ENCODE peak calls at places on chromosomes 7 and 10, in five cellular contexts. G is upper lobe of left lung, F is psoas muscle, P is tibial nerve, N is hepatocyte. M is an unnamed sample.

GRCh38 chr10:101267336-101267735 is 38.1 kb upstream of the LBX1 start:
- DNase-seq in G (no peak), F (no peak), P (no peak), N (no peak), M (no peak)

GRCh38 chr7:90931996-90932912 is 332.0 kb upstream of the FZD1 start:
- DNase-seq in G (no peak), F (no peak), P (no peak), N (no peak), M (peak; percentile 13)

GRCh38 chr7:135519871-135520270 is 10.0 kb upstream of the CNOT4 start:
- DNase-seq in G (no peak), F (no peak), P (no peak), N (no peak), M (no peak)

GRCh38 chr10:92124524-92125168 is 166.2 kb downstream of the CPEB3 start:
- DNase-seq in G (no peak), F (no peak), P (no peak), N (peak; percentile 58), M (peak; percentile 95)

GRCh38 chr7:138239244-138239643 is 163.0 kb downstream of the AKR1D1 start:
- DNase-seq in G (no peak), F (no peak), P (no peak), N (no peak), M (no peak)

GRCh38 chr7:140533394-140533872 is 54.1 kb upstream of the MKRN1 start:
- DNase-seq in G (no peak), F (no peak), P (no peak), N (peak; percentile 41), M (peak; percentile 75)

GRCh38 chr7:147432068-147432467 is 1158.5 kb upstream of the C7orf33 start:
- DNase-seq in G (no peak), F (no peak), P (no peak), N (peak; percentile 29), M (peak; percentile 32)

GRCh38 chr7:117493460-117493859 is 13.6 kb downstream of the CFTR start:
- DNase-seq in G (no peak), F (no peak), P (no peak), N (no peak), M (no peak)

GRCh38 chr7:137474627-137475026 is 131.1 kb upstream of the PTN start:
- DNase-seq in G (no peak), F (no peak), P (no peak), N (no peak), M (no peak)

GRCh38 chr7:129886818-129887186 is 66.0 kb downstream of the UBE2H start:
- DNase-seq in G (no peak), F (no peak), P (no peak), N (no peak), M (no peak)

GRCh38 chr7:74272305-74273038 is 16.7 kb upstream of the CLIP2 start:
- DNase-seq in G (no peak), F (peak; percentile 84), P (peak; percentile 26), N (peak; percentile 75), M (peak; percentile 96)

GRCh38 chr10:130013263-130013937 is 49.3 kb upstream of the EBF3 start:
- DNase-seq in G (no peak), F (no peak), P (no peak), N (no peak), M (no peak)

DNA sequence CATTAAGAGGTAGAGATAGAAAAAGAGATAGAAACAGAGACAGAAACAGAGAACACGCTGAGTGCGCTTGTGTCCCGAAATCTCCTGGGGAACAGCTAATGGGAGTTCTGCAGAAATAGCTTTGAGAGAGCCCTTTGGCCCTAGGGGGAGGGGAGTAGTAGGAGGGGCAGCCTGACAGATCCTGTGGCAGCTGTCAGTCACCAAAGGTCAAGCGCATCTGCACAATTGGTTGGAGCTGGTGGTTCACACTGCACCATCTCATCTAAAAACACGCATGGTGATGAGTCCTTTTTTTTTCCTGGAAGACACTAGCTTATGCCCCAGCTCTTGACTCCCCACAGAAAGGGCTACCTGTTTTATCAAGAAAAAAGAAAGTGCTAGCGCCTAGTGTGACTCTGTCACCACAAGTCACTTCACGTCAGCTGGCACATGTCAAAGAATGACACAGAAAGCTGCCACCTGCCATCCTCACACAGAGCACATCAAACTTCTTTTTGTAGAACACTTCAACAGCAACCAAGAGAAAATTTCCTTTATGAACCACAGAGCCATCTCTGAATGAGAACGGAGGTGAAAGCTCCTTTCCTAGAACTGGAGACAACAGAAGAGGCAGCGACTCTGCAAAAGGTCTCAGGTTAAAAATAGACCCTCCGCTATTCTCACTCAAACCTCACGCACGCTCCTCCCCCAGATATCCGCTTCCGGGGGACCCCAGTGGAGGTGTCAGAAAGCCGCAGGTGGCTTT is 125.7 kb downstream of the GFRA1 start:
- DNase-seq in G (no peak), F (no peak), P (no peak), N (no peak), M (no peak)
- H3K4me3 ChIP-seq in G (no peak overlapping the region), F (no peak overlapping the region), P (no peak overlapping the region), N (no peak overlapping the region), M (no peak overlapping the region)

GRCh38 chr7:47100148-47100547 is 481.8 kb downstream of the TNS3 start:
- DNase-seq in G (no peak), F (no peak), P (no peak), N (no peak), M (no peak)

GRCh38 chr7:47104206-47104549 is 477.7 kb downstream of the TNS3 start:
- DNase-seq in G (no peak), F (no peak), P (no peak), N (no peak), M (no peak)

GRCh38 chr7:47103498-47104205 is 478.3 kb downstream of the TNS3 start:
- DNase-seq in G (peak; percentile 41), F (no peak), P (no peak), N (no peak), M (no peak)

GRCh38 chr7:47102442-47102841 is 479.5 kb downstream of the TNS3 start:
- DNase-seq in G (no peak), F (no peak), P (no peak), N (no peak), M (no peak)

GRCh38 chr7:47100815-47101435 is 481.0 kb downstream of the TNS3 start:
- DNase-seq in G (no peak), F (no peak), P (no peak), N (peak; percentile 71), M (peak; percentile 69)
- TF ChIP-seq CTCF in G (peak; percentile 41), F (no peak), P (no peak), N (peak; percentile 52), M (peak; percentile 73)

GRCh38 chr10:90856261-90856660 is 1.6 kb downstream of the HTR7 start:
- DNase-seq in G (no peak), F (no peak), P (no peak), N (no peak), M (peak; percentile 46)
- H3K4me3 ChIP-seq in G (no peak overlapping the region), F (peak overlapping the region; percentile 69), P (no peak overlapping the region), N (no peak overlapping the region), M (peak overlapping the region; percentile 61)

DNA sequence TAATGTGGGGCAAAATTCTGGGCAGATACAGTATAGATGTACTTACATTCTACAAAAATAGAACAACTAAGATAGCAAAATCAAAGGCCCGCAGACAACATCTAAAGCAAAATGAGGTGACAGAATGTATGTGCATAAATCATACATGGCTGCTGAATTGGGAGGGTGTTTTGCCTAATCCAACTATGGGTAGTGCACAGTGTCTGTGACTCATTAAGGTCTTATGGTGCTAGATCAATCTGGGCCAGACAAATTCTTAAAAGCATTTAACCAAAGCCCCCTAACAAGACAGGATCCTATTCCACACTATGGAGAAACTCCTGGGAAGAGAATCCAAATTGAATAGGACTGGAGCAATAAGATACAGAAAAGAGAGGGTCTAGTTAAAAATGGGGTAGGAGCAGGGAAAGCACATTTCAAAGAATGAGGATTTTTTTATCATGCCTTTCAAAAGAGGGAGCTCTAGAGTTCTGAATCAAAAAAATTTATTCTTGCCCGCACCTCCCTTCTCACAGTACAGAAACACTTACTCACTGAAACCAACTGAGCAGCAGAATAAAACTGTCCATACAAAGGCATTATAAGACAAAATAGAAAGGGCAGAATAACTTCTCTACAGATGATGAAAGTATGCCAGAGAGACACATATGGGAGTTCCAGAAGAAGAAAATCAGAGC is 181.3 kb downstream of the RNLS start:
- DNase-seq in G (no peak), F (no peak), P (no peak), N (no peak), M (peak; percentile 46)
- TF ChIP-seq CTCF in G (no peak), F (peak; percentile 7), P (no peak), N (peak; percentile 19), M (peak; percentile 42)

DNA sequence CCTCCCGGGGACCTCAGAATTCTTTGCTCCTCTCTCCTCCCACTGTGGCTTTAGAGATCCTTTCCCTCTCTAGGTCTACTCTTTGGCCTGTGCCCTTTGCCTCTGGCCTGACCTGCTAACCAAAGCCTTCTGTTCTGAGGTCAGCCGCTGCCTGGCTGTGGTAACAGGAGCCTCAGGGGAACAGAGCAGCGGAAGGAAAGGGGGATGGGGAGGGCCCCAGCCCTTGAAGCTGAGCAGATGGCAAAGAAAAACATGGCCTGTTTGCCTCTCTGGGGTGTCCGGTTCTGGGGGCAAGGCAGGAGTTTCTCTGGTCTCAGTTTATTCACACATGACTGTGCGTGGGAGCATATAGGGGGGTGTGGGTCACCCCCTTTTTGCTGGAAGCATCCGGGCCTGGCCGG is 28.2 kb downstream of the COL26A1 start:
- DNase-seq in G (no peak), F (no peak), P (peak; percentile 27), N (peak; percentile 37), M (peak; percentile 55)
- H3K4me3 ChIP-seq in G (no peak overlapping the region), F (no peak overlapping the region), P (no peak overlapping the region), N (no peak overlapping the region), M (no peak overlapping the region)

GRCh38 chr10:8312861-8313260 is 258.4 kb downstream of the GATA3 start:
- DNase-seq in G (no peak), F (no peak), P (no peak), N (peak; percentile 51), M (no peak)
- TF ChIP-seq CTCF in G (no peak), F (no peak), P (no peak), N (no peak), M (no peak)

GRCh38 chr7:27198138-27198841 is 1.6 kb downstream of the HOXA13 start:
- DNase-seq in G (peak; percentile 46), F (peak; percentile 36), P (no peak), N (no peak), M (no peak)

GRCh38 chr7:27200761-27201230 is 905 bp upstream of the HOXA13 start:
- DNase-seq in G (no peak), F (no peak), P (no peak), N (no peak), M (no peak)

GRCh38 chr7:27199820-27200760 is at the start of gene HOXA13:
- DNase-seq in G (peak; percentile 84), F (no peak), P (peak; percentile 12), N (peak; percentile 89), M (peak; percentile 17)

GRCh38 chr7:27197137-27198042 is 2.5 kb downstream of the HOXA13 start:
- DNase-seq in G (no peak), F (no peak), P (no peak), N (no peak), M (no peak)

GRCh38 chr7:27198871-27199801 is 755 bp downstream of the HOXA13 start:
- DNase-seq in G (peak; percentile 88), F (no peak), P (no peak), N (no peak), M (no peak)
- H3K4me3 ChIP-seq in G (peak overlapping the region; percentile 29), F (peak overlapping the region; percentile 54), P (peak overlapping the region; percentile 50), N (peak overlapping the region; percentile 25), M (no peak overlapping the region)

M was measured in fibroblast of mammary gland.